ENCODE peak calls at places on chromosomes 13 and 19, in eight cellular contexts. U is GM10248; L is HEK293T; J is foreskin fibroblast; S is thoracic aorta; G is stimulated activated CD8-positive, alpha-beta memory T cell treated with anti-CD3 and anti-CD28 coated beads, Interleukin-4, amount 100 ng/mL, for 24 hours; C is heart right ventricle; D is HFFc6. Q is an unnamed sample.

GRCh38 chr19:18049390-18049789 is 37.3 kb downstream of the IL12RB1 start:
- DNase-seq in S (peak; percentile 82), J (no peak), D (peak; percentile 21), G (no peak), C (peak; percentile 98), L (no peak), U (no peak), Q (peak; percentile 95)

GRCh38 chr19:39953915-39954314 is 17.1 kb upstream of the PSMC4 start:
- DNase-seq in G (no peak), D (no peak), U (no peak), S (no peak), J (no peak), L (no peak), C (no peak), Q (no peak)

GRCh38 chr13:110702591-110703526 is 3.1 kb downstream of the CARS2 start:
- DNase-seq in D (peak; percentile 21), J (no peak), U (no peak), L (no peak), S (no peak), G (no peak), C (no peak), Q (peak; percentile 74)

GRCh38 chr13:110393761-110394160 is 86.7 kb downstream of the COL4A2 start:
- DNase-seq in D (no peak), C (no peak), L (no peak), U (no peak), S (no peak), G (no peak), J (no peak), Q (no peak)

GRCh38 chr13:44734204-44734707 is 158.1 kb upstream of the TSC22D1 start:
- DNase-seq in S (no peak), L (no peak), J (peak; percentile 49), D (peak; percentile 36), U (no peak), G (no peak), C (peak; percentile 55), Q (peak; percentile 89)

GRCh38 chr19:5914946-5915781 is 1.1 kb downstream of the CAPS start:
- DNase-seq in L (no peak), S (no peak), G (no peak), J (no peak), U (no peak), D (no peak), C (no peak), Q (no peak)

GRCh38 chr19:57708641-57709354 is at the start of gene ZNF154:
- DNase-seq in S (no peak), C (peak; percentile 63), U (peak; percentile 69), D (no peak), L (no peak), G (peak; percentile 4), J (peak; percentile 50), Q (no peak)

GRCh38 chr19:44745386-44745831 is 3.1 kb upstream of the BCL3 start:
- DNase-seq in G (no peak), L (no peak), S (no peak), D (peak; percentile 40), U (no peak), J (peak; percentile 81), C (peak; percentile 86), Q (peak; percentile 80)

Q was measured in lower leg skin.